ENCODE peak calls at places on chromosomes 12 and 14, in six cellular contexts. G is neural progenitor cell, S is choroid plexus epithelial cell, T is tibial nerve, U is stomach, H is AG04450. R is an unnamed sample.

GRCh38 chr12:7142057-7142644 is 12.0 kb downstream of the CLSTN3 start:
- DNase-seq in G (peak; percentile 70), S (peak; percentile 70), T (peak; percentile 70), U (peak; percentile 41), H (no peak), R (no peak)

GRCh38 chr14:101808020-101808641 is 46.6 kb downstream of the PPP2R5C start:
- DNase-seq in G (peak; percentile 83), S (no peak), T (no peak), U (no peak), H (no peak), R (no peak)

GRCh38 chr12:109264095-109264942 is 44.8 kb downstream of the FOXN4 start:
- DNase-seq in G (peak; percentile 92), S (peak; percentile 71), T (peak; percentile 58), U (peak; percentile 82), H (peak; percentile 7), R (no peak)

GRCh38 chr12:29427964-29428363 is 47.0 kb upstream of the ERGIC2 start:
- DNase-seq in G (peak; percentile 23), S (peak; percentile 10), T (no peak), U (no peak), H (no peak), R (no peak)

GRCh38 chr12:114864688-114865685 is 181.0 kb upstream of the TBX3 start:
- DNase-seq in G (peak; percentile 78), S (peak; percentile 34), T (no peak), U (no peak), H (no peak), R (no peak)

GRCh38 chr12:45725631-45726593 is 3.6 kb upstream of the ARID2 start:
- DNase-seq in G (peak; percentile 49), S (peak; percentile 65), T (peak; percentile 40), U (no peak), H (no peak), R (no peak)

GRCh38 chr14:56752428-56752827 is 57.9 kb downstream of the OTX2 start:
- DNase-seq in G (no peak), S (no peak), T (no peak), U (no peak), H (no peak), R (no peak)

GRCh38 chr12:52637299-52637698 is 14.7 kb downstream of the KRT2 start:
- DNase-seq in G (no peak), S (no peak), T (no peak), U (no peak), H (no peak), R (no peak)

GRCh38 chr14:101177301-101178055 is 274.0 kb upstream of the RTL1 start:
- DNase-seq in G (no peak), S (no peak), T (no peak), U (no peak), H (no peak), R (no peak)

GRCh38 chr12:52645982-52646381 is 6.0 kb downstream of the KRT2 start:
- DNase-seq in G (no peak), S (no peak), T (no peak), U (no peak), H (no peak), R (no peak)

GRCh38 chr14:93745603-93746273 is 42.5 kb downstream of the PRIMA1 start:
- DNase-seq in G (no peak), S (no peak), T (no peak), U (no peak), H (no peak), R (no peak)

GRCh38 chr12:108689314-108690190 is 41.8 kb downstream of the CORO1C start:
- DNase-seq in G (no peak), S (peak; percentile 78), T (no peak), U (no peak), H (no peak), R (no peak)

GRCh38 chr12:40138526-40138925 is 32.6 kb upstream of the SLC2A13 start:
- DNase-seq in G (no peak), S (no peak), T (no peak), U (no peak), H (no peak), R (no peak)

GRCh38 chr14:102417118-102417517 is 54.4 kb downstream of the TECPR2 start:
- DNase-seq in G (no peak), S (no peak), T (no peak), U (no peak), H (no peak), R (no peak)

GRCh38 chr14:95941897-95942296 is 65.3 kb downstream of the TUNAR start:
- DNase-seq in G (no peak), S (no peak), T (no peak), U (no peak), H (no peak), R (no peak)

GRCh38 chr14:95037273-95037672 is 120.1 kb downstream of the DICER1 start:
- DNase-seq in G (no peak), S (no peak), T (no peak), U (no peak), H (no peak), R (no peak)

GRCh38 chr14:30521899-30522736 is 36.8 kb upstream of the G2E3 start:
- DNase-seq in G (peak; percentile 37), S (peak; percentile 73), T (no peak), U (no peak), H (no peak), R (peak; percentile 10)

GRCh38 chr14:37650356-37651037 is 55.1 kb downstream of the TTC6 start:
- DNase-seq in G (peak; percentile 41), S (peak; percentile 47), T (no peak), U (no peak), H (no peak), R (no peak)

GRCh38 chr14:21059842-21060589 is 2.4 kb downstream of the RNASE8 start:
- DNase-seq in G (no peak), S (no peak), T (no peak), U (no peak), H (no peak), R (no peak)

GRCh38 chr14:94864421-94865195 is 94.7 kb upstream of the GSC start:
- DNase-seq in G (peak; percentile 36), S (no peak), T (no peak), U (no peak), H (no peak), R (no peak)

GRCh38 chr12:62767506-62767905 is 167.4 kb downstream of the PPM1H start:
- DNase-seq in G (no peak), S (peak; percentile 26), T (no peak), U (no peak), H (no peak), R (no peak)

GRCh38 chr12:115632323-115632722 is 645.2 kb downstream of the MED13L start:
- DNase-seq in G (no peak), S (peak; percentile 41), T (no peak), U (no peak), H (no peak), R (no peak)

GRCh38 chr12:108827941-108828340 is 29.4 kb downstream of the SSH1 start:
- DNase-seq in G (no peak), S (no peak), T (no peak), U (no peak), H (no peak), R (no peak)

GRCh38 chr12:25254271-25254880 is 3.6 kb upstream of the KRAS start:
- DNase-seq in G (no peak), S (no peak), T (no peak), U (no peak), H (no peak), R (no peak)

GRCh38 chr14:34926552-34926951 is 51.4 kb upstream of the BAZ1A start:
- DNase-seq in G (no peak), S (peak; percentile 69), T (no peak), U (no peak), H (no peak), R (no peak)

GRCh38 chr12:119672194-119672593 is 4.3 kb downstream of the PRKAB1 start:
- DNase-seq in G (no peak), S (no peak), T (no peak), U (no peak), H (no peak), R (no peak)

GRCh38 chr12:41479431-41479830 is 291.3 kb downstream of the PDZRN4 start:
- DNase-seq in G (peak; percentile 31), S (no peak), T (no peak), U (no peak), H (no peak), R (no peak)

GRCh38 chr12:51364026-51364425 is 17.5 kb upstream of the CELA1 start:
- DNase-seq in G (no peak), S (no peak), T (no peak), U (no peak), H (no peak), R (no peak)

GRCh38 chr12:2868986-2869385 is 8.0 kb downstream of the FOXM1 start:
- DNase-seq in G (no peak), S (peak; percentile 62), T (no peak), U (no peak), H (no peak), R (no peak)

DNA sequence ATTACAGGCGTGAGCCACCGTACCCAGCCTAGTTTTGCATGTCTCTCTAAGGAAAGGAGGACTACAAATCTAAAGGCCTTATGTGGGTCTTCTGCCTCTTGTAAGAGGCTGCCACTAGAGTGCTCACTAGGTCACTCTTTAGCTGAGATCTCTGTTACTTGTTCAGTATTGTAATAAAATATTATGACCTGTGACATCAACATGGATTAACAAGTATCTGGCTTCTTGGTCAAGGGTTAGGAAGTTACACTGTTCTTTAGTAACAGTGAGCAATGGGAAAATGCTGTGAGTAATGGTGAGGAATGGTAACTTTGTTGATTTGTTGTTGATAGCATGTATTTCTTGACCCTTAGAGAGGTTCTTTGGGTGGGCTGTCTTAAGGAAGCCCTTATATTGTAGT is 50.5 kb downstream of the ERC1 start:
- DNase-seq in G (no peak), S (no peak), T (no peak), U (no peak), H (no peak), R (no peak)
- TF ChIP-seq CTCF in G (no peak), S (no peak), T (no peak), U (no peak), H (no peak), R (no peak)

DNA sequence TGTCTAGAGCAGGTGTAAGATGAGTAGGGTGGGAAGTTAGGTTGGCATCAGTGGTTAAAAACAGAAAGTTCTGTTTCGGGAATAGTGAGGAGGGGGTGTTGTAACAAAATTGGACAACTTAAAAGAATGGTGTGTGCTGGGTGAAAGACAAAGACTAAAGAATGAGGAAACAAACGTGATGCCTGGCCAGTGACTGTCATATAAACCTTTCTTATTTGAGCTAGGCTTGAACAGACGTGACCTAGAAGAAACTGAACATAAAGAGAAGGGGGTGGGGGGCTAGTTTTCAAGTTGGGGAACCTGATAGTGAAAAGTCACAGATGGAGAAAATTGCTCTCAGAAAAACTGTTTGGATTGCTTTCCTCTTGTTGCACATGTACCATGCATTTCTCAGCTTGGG is 39.6 kb downstream of the RAD52 start:
- DNase-seq in G (no peak), S (no peak), T (no peak), U (no peak), H (no peak), R (no peak)
- H3K4me3 ChIP-seq in G (no peak overlapping the region), S (no peak overlapping the region), T (no peak overlapping the region), U (no peak overlapping the region), H (no peak overlapping the region), R (no peak overlapping the region)

GRCh38 chr12:93763746-93764147 is 86.6 kb downstream of the CRADD start:
- DNase-seq in G (peak; percentile 31), S (no peak), T (no peak), U (no peak), H (no peak), R (no peak)
- TF ChIP-seq CTCF in G (no peak), S (peak; percentile 44), T (no peak), U (no peak), H (no peak), R (no peak)

DNA sequence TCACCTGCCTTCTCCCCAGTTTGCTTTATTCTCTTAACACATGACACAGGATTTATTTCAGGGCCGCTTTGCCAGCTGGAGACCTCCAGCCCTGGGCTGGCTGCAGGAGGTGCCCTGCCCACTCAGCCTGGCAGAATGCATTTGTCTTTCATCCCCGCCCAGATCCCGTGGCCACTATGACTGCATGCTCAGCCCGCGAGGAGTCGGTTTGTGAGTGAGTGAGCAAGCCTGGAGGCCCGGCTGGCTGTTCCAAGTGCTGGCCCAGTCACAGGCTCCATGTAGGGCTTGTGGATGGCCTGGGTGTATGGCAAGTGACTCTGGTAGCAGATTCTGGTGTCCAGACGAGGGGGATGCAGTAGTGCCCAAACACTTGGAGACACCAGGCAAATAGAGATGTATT is 2.1 kb downstream of the TDP1 start:
- DNase-seq in G (no peak), S (no peak), T (no peak), U (no peak), H (no peak), R (no peak)
- H3K4me3 ChIP-seq in G (no peak overlapping the region), S (no peak overlapping the region), T (no peak overlapping the region), U (no peak overlapping the region), H (no peak overlapping the region), R (no peak overlapping the region)

R was measured in HFF-Myc.